ENCODE peak calls at places on chromosomes 2 and 18, in ten cellular contexts. E is HuH-7.5; T is mammary epithelial cell; L is RKO; O is AG20443; N is NCI-H748 treated with DMSO at 0.1 percent for 48 hours; D is KBM-7; Z is effector memory CD8-positive, alpha-beta T cell; C is astrocyte of the spinal cord; M is cerebellum. F is an unnamed sample.

GRCh38 chr2:133324150-133324561 is 244.1 kb downstream of the NCKAP5 start:
- DNase-seq in E (no peak), T (no peak), L (no peak), O (peak), N (no peak), D (no peak), Z (no peak), C (peak), M (no peak), F (peak)

GRCh38 chr2:181953773-181954537 is 31.7 kb upstream of the PPP1R1C start:
- DNase-seq in E (peak), T (peak), L (no peak), O (peak), N (no peak), D (peak), Z (peak), C (peak), M (peak), F (peak)

GRCh38 chr18:73739098-73739497 is 408.5 kb downstream of the FBXO15 start:
- DNase-seq in E (no peak), T (no peak), L (no peak), O (no peak), N (no peak), D (no peak), Z (no peak), C (peak), M (no peak), F (peak)

GRCh38 chr2:224190871-224191270 is 151.8 kb upstream of the SERPINE2 start:
- DNase-seq in E (no peak), T (no peak), L (no peak), O (peak), N (no peak), D (no peak), Z (no peak), C (no peak), M (no peak), F (no peak)

GRCh38 chr2:13137679-13138078 is 420.9 kb downstream of the TRIB2 start:
- DNase-seq in E (no peak), T (no peak), L (no peak), O (no peak), N (no peak), D (no peak), Z (no peak), C (no peak), M (no peak), F (no peak)

GRCh38 chr2:1041012-1041805 is 90.6 kb downstream of the SNTG2 start:
- DNase-seq in E (no peak), T (no peak), L (no peak), O (no peak), N (peak), D (no peak), Z (no peak), C (no peak), M (no peak), F (no peak)

GRCh38 chr18:24987271-24987932 is 364.6 kb downstream of the ZNF521 start:
- DNase-seq in E (no peak), T (peak), L (no peak), O (peak), N (no peak), D (no peak), Z (no peak), C (peak), M (no peak), F (peak)

GRCh38 chr2:64143154-64144056 is 815 bp downstream of the PELI1 start:
- DNase-seq in E (peak), T (peak), L (peak), O (peak), N (peak), D (peak), Z (no peak), C (peak), M (peak), F (peak)

GRCh38 chr18:13528739-13529392 is 197.5 kb downstream of the FAM210A start:
- DNase-seq in E (no peak), T (no peak), L (no peak), O (no peak), N (no peak), D (no peak), Z (no peak), C (no peak), M (no peak), F (no peak)

GRCh38 chr2:41136966-41137494 is 685.1 kb upstream of the SLC8A1 start:
- DNase-seq in E (no peak), T (no peak), L (no peak), O (no peak), N (no peak), D (no peak), Z (no peak), C (peak), M (no peak), F (no peak)

GRCh38 chr2:237181844-237182243 is 96.2 kb downstream of the COPS8 start:
- DNase-seq in E (no peak), T (peak), L (no peak), O (peak), N (no peak), D (no peak), Z (no peak), C (peak), M (no peak), F (peak)

GRCh38 chr2:19844750-19845149 is 57.0 kb downstream of the TTC32 start:
- DNase-seq in E (no peak), T (no peak), L (no peak), O (no peak), N (no peak), D (no peak), Z (no peak), C (no peak), M (no peak), F (no peak)

GRCh38 chr2:111909079-111909478 is 10.7 kb downstream of the MERTK start:
- DNase-seq in E (no peak), T (no peak), L (no peak), O (no peak), N (no peak), D (no peak), Z (no peak), C (no peak), M (no peak), F (no peak)

GRCh38 chr2:201403904-201404303 is 46.8 kb upstream of the FLACC1 start:
- DNase-seq in E (no peak), T (peak), L (no peak), O (no peak), N (no peak), D (no peak), Z (no peak), C (peak), M (no peak), F (peak)

GRCh38 chr18:902179-902718 is 2.4 kb upstream of the ADCYAP1 start:
- DNase-seq in E (peak), T (no peak), L (peak), O (peak), N (peak), D (no peak), Z (no peak), C (no peak), M (peak), F (no peak)

GRCh38 chr18:3502650-3503049 is 52.7 kb downstream of the TGIF1 start:
- DNase-seq in E (no peak), T (no peak), L (no peak), O (no peak), N (no peak), D (no peak), Z (no peak), C (no peak), M (no peak), F (no peak)

F was measured in epithelial cell of esophagus.